ENCODE peak calls at places on chromosomes 6 and 20, in six cellular contexts. One of them, this sample, is unnamed. For H3K36me3 and H3K27me3, the result is how much of the 10 kb centered on the place peaks cover.

GRCh38 chr20:50286174-50286511 is 95.5 kb downstream of the CEBPB start:
- DNase-seq in uterus: no peak
- DNase-seq in right lobe of liver: no peak
- DNase-seq in HCT116: no peak
- DNase-seq in esophagus squamous epithelium: no peak
- DNase-seq in IMR-90: no peak
- DNase-seq in this sample: no peak

GRCh38 chr6:137309078-137309762 is 90.0 kb upstream of the IFNGR1 start:
- DNase-seq in uterus: peak
- DNase-seq in right lobe of liver: peak
- DNase-seq in HCT116: peak
- DNase-seq in esophagus squamous epithelium: no peak
- DNase-seq in IMR-90: peak
- DNase-seq in this sample: peak

GRCh38 chr6:148342146-148343027 is at the start of gene SASH1:
- DNase-seq in uterus: peak
- DNase-seq in right lobe of liver: peak
- DNase-seq in HCT116: peak
- DNase-seq in esophagus squamous epithelium: no peak
- DNase-seq in IMR-90: peak
- DNase-seq in this sample: peak

GRCh38 chr6:53628354-53629119 is 37.0 kb downstream of the KLHL31 start:
- DNase-seq in uterus: peak
- DNase-seq in right lobe of liver: no peak
- DNase-seq in HCT116: no peak
- DNase-seq in esophagus squamous epithelium: no peak
- DNase-seq in IMR-90: peak
- DNase-seq in this sample: no peak

GRCh38 chr6:170057034-170057734 is 233.7 kb downstream of the DLL1 start:
- DNase-seq in uterus: no peak
- DNase-seq in right lobe of liver: peak
- DNase-seq in HCT116: no peak
- DNase-seq in esophagus squamous epithelium: no peak
- DNase-seq in IMR-90: no peak
- DNase-seq in this sample: no peak

GRCh38 chr6:164097557-164098398 is 683.3 kb downstream of the QKI start:
- DNase-seq in uterus: peak
- DNase-seq in right lobe of liver: no peak
- DNase-seq in HCT116: no peak
- DNase-seq in esophagus squamous epithelium: no peak
- DNase-seq in IMR-90: peak
- DNase-seq in this sample: no peak

GRCh38 chr6:55069132-55069781 is 105.1 kb upstream of the HCRTR2 start:
- DNase-seq in uterus: no peak
- DNase-seq in right lobe of liver: no peak
- DNase-seq in HCT116: peak
- DNase-seq in esophagus squamous epithelium: no peak
- DNase-seq in IMR-90: peak
- DNase-seq in this sample: no peak

GRCh38 chr6:107509506-107509905 is 19.6 kb downstream of the SOBP start:
- DNase-seq in uterus: no peak
- DNase-seq in right lobe of liver: no peak
- DNase-seq in HCT116: no peak
- DNase-seq in esophagus squamous epithelium: no peak
- DNase-seq in IMR-90: peak
- DNase-seq in this sample: no peak

GRCh38 chr6:50816115-50816675 is 2.5 kb upstream of the TFAP2B start:
- DNase-seq in uterus: no peak
- DNase-seq in right lobe of liver: peak
- DNase-seq in HCT116: peak
- DNase-seq in esophagus squamous epithelium: no peak
- DNase-seq in IMR-90: peak
- DNase-seq in this sample: peak

GRCh38 chr20:36344517-36345132 is 38.5 kb downstream of the DLGAP4 start:
- DNase-seq in uterus: no peak
- DNase-seq in right lobe of liver: no peak
- DNase-seq in HCT116: peak
- DNase-seq in esophagus squamous epithelium: no peak
- DNase-seq in IMR-90: peak
- DNase-seq in this sample: no peak

GRCh38 chr20:4272225-4272624 is 256.9 kb upstream of the RNF24 start:
- DNase-seq in uterus: no peak
- DNase-seq in right lobe of liver: no peak
- DNase-seq in HCT116: no peak
- DNase-seq in esophagus squamous epithelium: no peak
- DNase-seq in IMR-90: no peak
- DNase-seq in this sample: no peak

GRCh38 chr6:74867286-74867685 is 338.6 kb downstream of the COL12A1 start:
- DNase-seq in uterus: no peak
- DNase-seq in right lobe of liver: no peak
- DNase-seq in HCT116: no peak
- DNase-seq in esophagus squamous epithelium: no peak
- DNase-seq in IMR-90: no peak
- DNase-seq in this sample: no peak

GRCh38 chr6:79421707-79422484 is 115.3 kb downstream of the LCA5 start:
- DNase-seq in uterus: no peak
- DNase-seq in right lobe of liver: no peak
- DNase-seq in HCT116: no peak
- DNase-seq in esophagus squamous epithelium: no peak
- DNase-seq in IMR-90: peak
- DNase-seq in this sample: no peak

GRCh38 chr6:1426416-1426815 is 37.0 kb downstream of the FOXF2 start:
- DNase-seq in uterus: no peak
- DNase-seq in right lobe of liver: no peak
- DNase-seq in HCT116: no peak
- DNase-seq in esophagus squamous epithelium: no peak
- DNase-seq in IMR-90: no peak
- DNase-seq in this sample: no peak

GRCh38 chr6:169618526-169619490 is 83.0 kb downstream of the WDR27 start:
- DNase-seq in uterus: no peak
- DNase-seq in right lobe of liver: no peak
- DNase-seq in HCT116: no peak
- DNase-seq in esophagus squamous epithelium: no peak
- DNase-seq in IMR-90: peak
- DNase-seq in this sample: no peak

GRCh38 chr6:62371395-62371794 is 85.4 kb upstream of the KHDRBS2 start:
- DNase-seq in uterus: no peak
- DNase-seq in right lobe of liver: no peak
- DNase-seq in HCT116: no peak
- DNase-seq in esophagus squamous epithelium: no peak
- DNase-seq in IMR-90: no peak
- DNase-seq in this sample: no peak

GRCh38 chr6:88220493-88220892 is 54.3 kb upstream of the CNR1 start:
- DNase-seq in uterus: no peak
- DNase-seq in right lobe of liver: no peak
- DNase-seq in HCT116: no peak
- DNase-seq in esophagus squamous epithelium: no peak
- DNase-seq in IMR-90: no peak
- DNase-seq in this sample: no peak

GRCh38 chr6:75381878-75382633 is 97.5 kb upstream of the TMEM30A start:
- DNase-seq in uterus: no peak
- DNase-seq in right lobe of liver: no peak
- DNase-seq in HCT116: no peak
- DNase-seq in esophagus squamous epithelium: no peak
- DNase-seq in IMR-90: no peak
- DNase-seq in this sample: no peak

GRCh38 chr6:7041511-7042026 is 66.2 kb upstream of the RREB1 start:
- DNase-seq in uterus: no peak
- DNase-seq in right lobe of liver: no peak
- DNase-seq in HCT116: no peak
- DNase-seq in esophagus squamous epithelium: no peak
- DNase-seq in IMR-90: no peak
- DNase-seq in this sample: no peak

GRCh38 chr6:31737315-31738047 is 1.2 kb upstream of the CLIC1 start:
- DNase-seq in uterus: no peak
- DNase-seq in right lobe of liver: no peak
- DNase-seq in HCT116: no peak
- DNase-seq in esophagus squamous epithelium: no peak
- DNase-seq in IMR-90: no peak
- DNase-seq in this sample: no peak

GRCh38 chr6:154868143-154868594 is 126.9 kb upstream of the TIAM2 start:
- DNase-seq in uterus: no peak
- DNase-seq in right lobe of liver: no peak
- DNase-seq in HCT116: peak
- DNase-seq in esophagus squamous epithelium: no peak
- DNase-seq in IMR-90: peak
- DNase-seq in this sample: no peak

GRCh38 chr20:62350098-62350628 is 16.9 kb downstream of the LAMA5 start:
- DNase-seq in uterus: no peak
- DNase-seq in right lobe of liver: no peak
- DNase-seq in HCT116: peak
- DNase-seq in esophagus squamous epithelium: no peak
- DNase-seq in IMR-90: no peak
- DNase-seq in this sample: peak

GRCh38 chr6:39209360-39209811 is 19.9 kb downstream of the KCNK5 start:
- DNase-seq in uterus: no peak
- DNase-seq in right lobe of liver: no peak
- DNase-seq in HCT116: no peak
- DNase-seq in esophagus squamous epithelium: no peak
- DNase-seq in IMR-90: no peak
- DNase-seq in this sample: no peak

GRCh38 chr6:10138917-10139316 is 276.0 kb downstream of the TFAP2A start:
- DNase-seq in uterus: no peak
- DNase-seq in right lobe of liver: no peak
- DNase-seq in HCT116: no peak
- DNase-seq in esophagus squamous epithelium: no peak
- DNase-seq in IMR-90: peak
- DNase-seq in this sample: no peak

GRCh38 chr20:10963717-10964266 is 290.0 kb upstream of the JAG1 start:
- DNase-seq in uterus: no peak
- DNase-seq in right lobe of liver: no peak
- DNase-seq in HCT116: no peak
- DNase-seq in esophagus squamous epithelium: no peak
- DNase-seq in IMR-90: no peak
- DNase-seq in this sample: peak

GRCh38 chr6:45109551-45109950 is 218.6 kb upstream of the RUNX2 start:
- DNase-seq in uterus: no peak
- DNase-seq in right lobe of liver: no peak
- DNase-seq in HCT116: no peak
- DNase-seq in esophagus squamous epithelium: no peak
- DNase-seq in IMR-90: no peak
- DNase-seq in this sample: no peak

GRCh38 chr20:12207875-12208274 is 290.2 kb downstream of the BTBD3 start:
- DNase-seq in uterus: no peak
- DNase-seq in right lobe of liver: peak
- DNase-seq in HCT116: peak
- DNase-seq in esophagus squamous epithelium: no peak
- DNase-seq in IMR-90: peak
- DNase-seq in this sample: no peak

GRCh38 chr6:165653196-165653595 is 9.8 kb downstream of the PDE10A start:
- DNase-seq in uterus: no peak
- DNase-seq in right lobe of liver: no peak
- DNase-seq in HCT116: no peak
- DNase-seq in esophagus squamous epithelium: no peak
- DNase-seq in IMR-90: peak
- DNase-seq in this sample: no peak

GRCh38 chr6:134537146-134537555 is 219.2 kb upstream of the SGK1 start:
- DNase-seq in uterus: no peak
- DNase-seq in right lobe of liver: no peak
- DNase-seq in HCT116: peak
- DNase-seq in esophagus squamous epithelium: no peak
- DNase-seq in IMR-90: peak
- DNase-seq in this sample: no peak

GRCh38 chr6:163483107-163483506 is 68.6 kb downstream of the QKI start:
- DNase-seq in uterus: no peak
- DNase-seq in right lobe of liver: no peak
- DNase-seq in HCT116: no peak
- DNase-seq in esophagus squamous epithelium: no peak
- DNase-seq in IMR-90: no peak
- DNase-seq in this sample: no peak

GRCh38 chr6:100057941-100058340 is 63.9 kb upstream of the MCHR2 start:
- DNase-seq in uterus: no peak
- DNase-seq in right lobe of liver: no peak
- DNase-seq in HCT116: no peak
- DNase-seq in esophagus squamous epithelium: no peak
- DNase-seq in IMR-90: peak
- DNase-seq in this sample: no peak

DNA sequence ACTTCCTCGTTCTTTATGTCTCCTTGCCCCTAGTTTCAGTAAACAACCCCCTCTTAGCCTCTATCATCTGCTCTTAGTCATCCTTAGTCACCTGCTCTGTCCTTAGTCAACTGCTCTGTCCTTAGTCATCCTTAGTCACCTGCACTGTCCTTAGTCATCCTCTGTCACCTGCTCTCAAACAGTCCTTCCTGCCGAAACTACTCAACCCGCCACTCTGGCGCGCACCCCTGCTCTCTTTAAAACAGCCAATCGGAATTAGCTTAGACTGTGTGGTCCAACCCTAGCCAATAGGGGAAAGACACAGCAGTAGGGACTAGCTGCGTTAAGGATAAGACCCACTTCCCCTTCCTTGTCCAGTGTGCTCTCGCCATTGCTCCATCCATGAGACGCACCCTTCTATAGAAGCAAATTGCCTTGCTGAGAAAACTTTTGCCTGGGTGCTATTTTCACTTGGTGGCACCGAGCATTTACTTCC is 73.9 kb downstream of the BACH2 start:
- DNase-seq in uterus: no peak
- DNase-seq in right lobe of liver: no peak
- DNase-seq in HCT116: peak
- DNase-seq in esophagus squamous epithelium: no peak
- DNase-seq in IMR-90: peak
- DNase-seq in this sample: no peak
- H3K36me3 ChIP-seq in uterus: under half
- H3K36me3 ChIP-seq in right lobe of liver: under half
- H3K36me3 ChIP-seq in HCT116: under half
- H3K36me3 ChIP-seq in esophagus squamous epithelium: under half
- H3K36me3 ChIP-seq in IMR-90: under half
- H3K36me3 ChIP-seq in this sample: under half

GRCh38 chr6:13985663-13986325 is 61.0 kb downstream of the RNF182 start:
- DNase-seq in uterus: no peak
- DNase-seq in right lobe of liver: no peak
- DNase-seq in HCT116: no peak
- DNase-seq in esophagus squamous epithelium: no peak
- DNase-seq in IMR-90: no peak
- DNase-seq in this sample: no peak
- TF ChIP-seq POLR2A in uterus: no peak
- TF ChIP-seq POLR2A in right lobe of liver: no peak
- TF ChIP-seq POLR2A in HCT116: no peak
- TF ChIP-seq POLR2A in esophagus squamous epithelium: no peak
- TF ChIP-seq POLR2A in IMR-90: no peak
- TF ChIP-seq POLR2A in this sample: no peak

GRCh38 chr6:149978610-149979009 is 14.9 kb downstream of the ULBP1 start:
- DNase-seq in uterus: no peak
- DNase-seq in right lobe of liver: no peak
- DNase-seq in HCT116: no peak
- DNase-seq in esophagus squamous epithelium: no peak
- DNase-seq in IMR-90: no peak
- DNase-seq in this sample: no peak
- H3K27me3 ChIP-seq in uterus: under half
- H3K27me3 ChIP-seq in right lobe of liver: under half
- H3K27me3 ChIP-seq in HCT116: under half
- H3K27me3 ChIP-seq in esophagus squamous epithelium: under half
- H3K27me3 ChIP-seq in IMR-90: half or more
- H3K27me3 ChIP-seq in this sample: under half

GRCh38 chr20:34715384-34715783 is 11.2 kb downstream of the TP53INP2 start:
- DNase-seq in uterus: no peak
- DNase-seq in right lobe of liver: peak
- DNase-seq in HCT116: no peak
- DNase-seq in esophagus squamous epithelium: no peak
- DNase-seq in IMR-90: peak
- DNase-seq in this sample: no peak
- H3K36me3 ChIP-seq in uterus: under half
- H3K36me3 ChIP-seq in right lobe of liver: under half
- H3K36me3 ChIP-seq in HCT116: under half
- H3K36me3 ChIP-seq in esophagus squamous epithelium: half or more
- H3K36me3 ChIP-seq in IMR-90: under half
- H3K36me3 ChIP-seq in this sample: half or more

GRCh38 chr6:73521351-73522254 is 771 bp upstream of the EEF1A1 start:
- DNase-seq in uterus: peak
- DNase-seq in right lobe of liver: no peak
- DNase-seq in HCT116: no peak
- DNase-seq in esophagus squamous epithelium: peak
- DNase-seq in IMR-90: peak
- DNase-seq in this sample: no peak
- TF ChIP-seq POLR2A in uterus: no peak
- TF ChIP-seq POLR2A in right lobe of liver: peak
- TF ChIP-seq POLR2A in HCT116: no peak
- TF ChIP-seq POLR2A in esophagus squamous epithelium: no peak
- TF ChIP-seq POLR2A in IMR-90: peak
- TF ChIP-seq POLR2A in this sample: no peak

This sample was measured in heart left ventricle.